ENCODE peak calls at places on chromosomes 1 and 21, in five cellular contexts. One of them, this sample, is unnamed.

GRCh38 chr1:47679826-47680225 is 242.0 kb downstream of the FOXD2 start:
- DNase-seq in adrenal gland: no peak
- DNase-seq in stomach: peak; percentile 14
- DNase-seq in bronchial epithelial cell: no peak
- DNase-seq in uterus: no peak
- DNase-seq in this sample: no peak

GRCh38 chr1:205493241-205494085 is 11.0 kb upstream of the CDK18 start:
- DNase-seq in stomach: peak; percentile 28
- DNase-seq in bronchial epithelial cell: peak; percentile 80
- DNase-seq in adrenal gland: peak; percentile 49
- DNase-seq in uterus: peak; percentile 55
- DNase-seq in this sample: peak; percentile 47

GRCh38 chr1:168987330-168987729 is 119.2 kb upstream of the ATP1B1 start:
- DNase-seq in bronchial epithelial cell: no peak
- DNase-seq in uterus: no peak
- DNase-seq in adrenal gland: no peak
- DNase-seq in stomach: no peak
- DNase-seq in this sample: no peak

GRCh38 chr1:21451212-21451611 is 11.3 kb downstream of the NBPF3 start:
- DNase-seq in uterus: no peak
- DNase-seq in adrenal gland: no peak
- DNase-seq in bronchial epithelial cell: no peak
- DNase-seq in stomach: no peak
- DNase-seq in this sample: peak; percentile 56

GRCh38 chr1:6099787-6100765 is 54.4 kb downstream of the KCNAB2 start:
- DNase-seq in uterus: no peak
- DNase-seq in adrenal gland: no peak
- DNase-seq in stomach: no peak
- DNase-seq in bronchial epithelial cell: no peak
- DNase-seq in this sample: no peak

GRCh38 chr1:147171399-147172167 is 687 bp downstream of the PRKAB2 start:
- DNase-seq in stomach: no peak
- DNase-seq in adrenal gland: no peak
- DNase-seq in uterus: no peak
- DNase-seq in bronchial epithelial cell: peak; percentile 18
- DNase-seq in this sample: no peak

GRCh38 chr1:145827966-145828365 is 4.0 kb downstream of the POLR3C start:
- DNase-seq in bronchial epithelial cell: no peak
- DNase-seq in adrenal gland: no peak
- DNase-seq in stomach: no peak
- DNase-seq in uterus: no peak
- DNase-seq in this sample: no peak

GRCh38 chr1:67174716-67175284 is 8.5 kb downstream of the IL23R start:
- DNase-seq in stomach: no peak
- DNase-seq in adrenal gland: no peak
- DNase-seq in uterus: no peak
- DNase-seq in bronchial epithelial cell: no peak
- DNase-seq in this sample: no peak

GRCh38 chr1:80462006-80462405 is 1338.7 kb upstream of the ADGRL2 start:
- DNase-seq in bronchial epithelial cell: no peak
- DNase-seq in adrenal gland: no peak
- DNase-seq in uterus: no peak
- DNase-seq in stomach: no peak
- DNase-seq in this sample: no peak

GRCh38 chr1:8016244-8017241 is 9.6 kb downstream of the ERRFI1 start:
- DNase-seq in uterus: no peak
- DNase-seq in adrenal gland: no peak
- DNase-seq in stomach: no peak
- DNase-seq in bronchial epithelial cell: no peak
- DNase-seq in this sample: no peak

GRCh38 chr1:186974774-186975181 is 146.0 kb downstream of the PLA2G4A start:
- DNase-seq in stomach: no peak
- DNase-seq in uterus: no peak
- DNase-seq in adrenal gland: no peak
- DNase-seq in bronchial epithelial cell: peak; percentile 98
- DNase-seq in this sample: peak; percentile 96

GRCh38 chr1:201898992-201899391 is 10.3 kb downstream of the SHISA4 start:
- DNase-seq in adrenal gland: no peak
- DNase-seq in uterus: peak; percentile 34
- DNase-seq in stomach: no peak
- DNase-seq in bronchial epithelial cell: no peak
- DNase-seq in this sample: no peak

GRCh38 chr1:215192306-215192705 is 109.8 kb downstream of the KCNK2 start:
- DNase-seq in uterus: no peak
- DNase-seq in bronchial epithelial cell: no peak
- DNase-seq in stomach: no peak
- DNase-seq in adrenal gland: no peak
- DNase-seq in this sample: peak; percentile 10

GRCh38 chr1:245469734-245470133 is 314.9 kb downstream of the KIF26B start:
- DNase-seq in stomach: no peak
- DNase-seq in uterus: no peak
- DNase-seq in adrenal gland: no peak
- DNase-seq in bronchial epithelial cell: no peak
- DNase-seq in this sample: no peak

GRCh38 chr1:164673584-164674214 is 114.7 kb downstream of the PBX1 start:
- DNase-seq in adrenal gland: no peak
- DNase-seq in stomach: no peak
- DNase-seq in uterus: no peak
- DNase-seq in bronchial epithelial cell: no peak
- DNase-seq in this sample: no peak

GRCh38 chr1:107048255-107048654 is 8.2 kb upstream of the PRMT6 start:
- DNase-seq in stomach: no peak
- DNase-seq in bronchial epithelial cell: no peak
- DNase-seq in uterus: no peak
- DNase-seq in adrenal gland: no peak
- DNase-seq in this sample: no peak

GRCh38 chr1:151919246-151919645 is 9.9 kb upstream of the THEM4 start:
- DNase-seq in adrenal gland: no peak
- DNase-seq in bronchial epithelial cell: no peak
- DNase-seq in stomach: no peak
- DNase-seq in uterus: no peak
- DNase-seq in this sample: no peak

GRCh38 chr1:59900640-59901039 is 25.9 kb downstream of the CYP2J2 start:
- DNase-seq in adrenal gland: no peak
- DNase-seq in uterus: no peak
- DNase-seq in bronchial epithelial cell: no peak
- DNase-seq in stomach: no peak
- DNase-seq in this sample: peak; percentile 25

GRCh38 chr1:194076646-194077045 is 890.2 kb upstream of the B3GALT2 start:
- DNase-seq in bronchial epithelial cell: no peak
- DNase-seq in stomach: no peak
- DNase-seq in adrenal gland: no peak
- DNase-seq in uterus: no peak
- DNase-seq in this sample: no peak

GRCh38 chr1:46487818-46488218 is 1.8 kb upstream of the DMBX1 start:
- DNase-seq in adrenal gland: no peak
- DNase-seq in bronchial epithelial cell: no peak
- DNase-seq in uterus: no peak
- DNase-seq in stomach: no peak
- DNase-seq in this sample: no peak

GRCh38 chr21:27586326-27586725 is 619.4 kb upstream of the ADAMTS5 start:
- DNase-seq in stomach: no peak
- DNase-seq in adrenal gland: no peak
- DNase-seq in bronchial epithelial cell: no peak
- DNase-seq in uterus: no peak
- DNase-seq in this sample: no peak

GRCh38 chr1:42005530-42005929 is 86.8 kb upstream of the HIVEP3 start:
- DNase-seq in adrenal gland: no peak
- DNase-seq in bronchial epithelial cell: no peak
- DNase-seq in stomach: no peak
- DNase-seq in uterus: no peak
- DNase-seq in this sample: no peak
- TF ChIP-seq CTCF in adrenal gland: no peak
- TF ChIP-seq CTCF in bronchial epithelial cell: no peak
- TF ChIP-seq CTCF in stomach: no peak
- TF ChIP-seq CTCF in uterus: no peak
- TF ChIP-seq CTCF in this sample: no peak

GRCh38 chr1:35115459-35116383 is 36.5 kb downstream of the ZMYM1 start:
- DNase-seq in adrenal gland: no peak
- DNase-seq in bronchial epithelial cell: no peak
- DNase-seq in stomach: no peak
- DNase-seq in uterus: no peak
- DNase-seq in this sample: no peak

GRCh38 chr1:35111106-35111505 is 31.9 kb downstream of the ZMYM1 start:
- DNase-seq in adrenal gland: no peak
- DNase-seq in bronchial epithelial cell: peak; percentile 69
- DNase-seq in uterus: no peak
- DNase-seq in stomach: no peak
- DNase-seq in this sample: peak; percentile 55

DNA sequence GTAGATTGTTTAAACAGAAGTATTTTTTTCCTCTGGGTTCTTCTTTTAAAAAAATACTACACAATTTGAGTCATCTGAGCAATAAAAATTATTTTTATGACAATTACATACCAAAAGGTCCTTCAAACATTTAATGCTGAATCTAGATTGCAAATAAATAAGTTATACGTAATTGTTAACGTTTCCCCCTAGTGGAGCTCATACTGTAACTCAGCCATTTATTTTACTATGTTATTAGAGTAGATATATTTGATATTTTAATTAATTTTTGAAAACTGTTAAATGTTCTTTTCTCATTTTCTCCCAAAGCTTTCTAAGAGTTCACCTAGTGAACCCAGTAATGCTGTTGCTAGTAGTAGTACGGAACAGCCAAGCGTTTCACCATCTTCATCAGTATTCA is 33.5 kb downstream of the ZMYM1 start:
- DNase-seq in bronchial epithelial cell: no peak
- DNase-seq in adrenal gland: no peak
- DNase-seq in uterus: no peak
- DNase-seq in stomach: no peak
- DNase-seq in this sample: peak; percentile 14
- TF ChIP-seq CTCF in bronchial epithelial cell: no peak
- TF ChIP-seq CTCF in adrenal gland: no peak
- TF ChIP-seq CTCF in uterus: no peak
- TF ChIP-seq CTCF in stomach: no peak
- TF ChIP-seq CTCF in this sample: peak; percentile 2

GRCh38 chr21:37220433-37220980 is 46.6 kb downstream of the VPS26C start:
- DNase-seq in uterus: no peak
- DNase-seq in bronchial epithelial cell: peak; percentile 19
- DNase-seq in stomach: no peak
- DNase-seq in adrenal gland: peak; percentile 62
- DNase-seq in this sample: peak; percentile 24
- TF ChIP-seq CTCF in uterus: no peak
- TF ChIP-seq CTCF in bronchial epithelial cell: peak; percentile 19
- TF ChIP-seq CTCF in stomach: no peak
- TF ChIP-seq CTCF in adrenal gland: peak; percentile 18
- TF ChIP-seq CTCF in this sample: no peak

GRCh38 chr1:209029737-209030136 is 553.8 kb upstream of the CAMK1G start:
- DNase-seq in adrenal gland: no peak
- DNase-seq in stomach: no peak
- DNase-seq in bronchial epithelial cell: no peak
- DNase-seq in uterus: no peak
- DNase-seq in this sample: peak; percentile 35
- TF ChIP-seq CTCF in adrenal gland: peak; percentile 25
- TF ChIP-seq CTCF in stomach: no peak
- TF ChIP-seq CTCF in bronchial epithelial cell: no peak
- TF ChIP-seq CTCF in uterus: no peak
- TF ChIP-seq CTCF in this sample: peak; percentile 26

DNA sequence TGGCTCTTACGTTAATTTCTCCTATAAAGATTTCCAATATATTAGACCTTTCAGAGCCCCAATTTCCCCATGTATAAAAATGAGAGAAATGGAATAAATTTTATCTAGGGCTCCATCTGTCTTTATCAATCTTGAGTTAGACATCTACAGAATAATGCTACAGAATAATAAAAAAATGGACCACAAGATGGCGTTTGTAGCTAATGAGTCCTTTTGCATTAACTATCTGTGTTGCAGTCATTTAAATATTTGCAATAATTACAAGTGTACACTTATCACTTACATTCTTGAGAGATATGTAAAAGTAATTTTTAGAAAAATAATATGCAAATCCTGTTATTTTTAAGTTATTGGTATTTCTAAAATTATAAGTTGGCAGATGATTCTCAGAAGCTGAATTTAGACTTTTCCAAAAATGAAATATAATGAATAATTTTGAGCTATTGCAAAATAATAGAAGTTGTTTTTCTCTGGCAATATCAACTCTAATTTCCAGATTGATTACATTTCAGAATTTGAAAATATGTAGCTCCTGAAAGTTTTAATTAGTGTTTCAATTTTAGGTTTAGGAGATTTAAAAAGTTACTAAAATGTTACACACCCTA is 87.7 kb downstream of the SNX7 start:
- DNase-seq in uterus: no peak
- DNase-seq in stomach: no peak
- DNase-seq in adrenal gland: no peak
- DNase-seq in bronchial epithelial cell: peak; percentile 49
- DNase-seq in this sample: peak; percentile 2
- TF ChIP-seq CTCF in uterus: no peak
- TF ChIP-seq CTCF in stomach: no peak
- TF ChIP-seq CTCF in adrenal gland: peak; percentile 47
- TF ChIP-seq CTCF in bronchial epithelial cell: peak; percentile 18
- TF ChIP-seq CTCF in this sample: peak; percentile 35